ENCODE peak calls at places on chromosomes 16 and 17, in nine cellular contexts. I, M, A, W, P, Q, Y, C and T are unnamed samples.

GRCh38 chr16:15443753-15444152 is 9.4 kb downstream of the BMERB1 start:
- DNase-seq in W (no peak), P (no peak), M (no peak), Y (no peak), Q (no peak), I (no peak), C (no peak), A (no peak), T (no peak)

GRCh38 chr17:61467416-61468262 is 15.4 kb downstream of the TBX4 start:
- DNase-seq in C (peak; percentile 62), P (peak; percentile 44), A (peak; percentile 45), Q (peak; percentile 46), W (peak; percentile 53), I (no peak), M (peak; percentile 79), Y (peak; percentile 58), T (peak; percentile 71)

GRCh38 chr16:2516391-2517240 is 2.9 kb downstream of the ATP6V0C start:
- DNase-seq in P (no peak), Y (no peak), A (no peak), M (no peak), Q (peak; percentile 18), W (peak; percentile 71), I (peak; percentile 50), C (no peak), T (peak; percentile 74)

GRCh38 chr16:66342294-66342900 is 24.1 kb upstream of the CDH5 start:
- DNase-seq in A (peak; percentile 43), I (no peak), Q (no peak), Y (no peak), C (peak; percentile 38), P (no peak), M (peak; percentile 79), W (no peak), T (no peak)

GRCh38 chr17:28908640-28909098 is 5.8 kb upstream of the DHRS13 start:
- DNase-seq in P (no peak), Y (peak; percentile 88), M (no peak), A (no peak), W (no peak), I (no peak), C (peak; percentile 75), Q (peak; percentile 61), T (no peak)

GRCh38 chr17:32609085-32609484 is 122.3 kb downstream of the CDK5R1 start:
- DNase-seq in C (no peak), P (peak; percentile 56), W (peak; percentile 68), I (peak; percentile 83), Q (peak; percentile 34), M (no peak), A (peak; percentile 52), Y (peak; percentile 6), T (peak; percentile 55)

GRCh38 chr17:57210224-57210553 is 46.1 kb upstream of the MSI2 start:
- DNase-seq in I (no peak), Y (no peak), W (no peak), A (no peak), C (no peak), P (no peak), M (no peak), Q (no peak), T (no peak)

GRCh38 chr17:33151565-33151964 is 141.5 kb downstream of the ASIC2 start:
- DNase-seq in Q (no peak), W (no peak), Y (no peak), C (no peak), I (no peak), P (no peak), A (no peak), M (no peak), T (no peak)

GRCh38 chr16:21703156-21703555 is 39.4 kb downstream of the OTOA start:
- DNase-seq in A (no peak), Q (no peak), P (no peak), M (no peak), W (no peak), Y (no peak), C (no peak), I (no peak), T (no peak)

GRCh38 chr17:17684901-17685774 is 3.9 kb downstream of the RAI1 start:
- DNase-seq in I (no peak), M (peak; percentile 51), Y (peak; percentile 56), W (peak; percentile 72), C (peak; percentile 55), A (no peak), P (no peak), Q (peak; percentile 64), T (no peak)

GRCh38 chr16:13436641-13437423 is 483.1 kb upstream of the ERCC4 start:
- DNase-seq in Q (no peak), W (no peak), Y (no peak), P (no peak), M (no peak), A (peak; percentile 9), C (no peak), I (no peak), T (no peak)

GRCh38 chr16:74659041-74659440 is 7.6 kb downstream of the RFWD3 start:
- DNase-seq in C (no peak), W (no peak), A (no peak), I (no peak), P (no peak), Q (no peak), M (no peak), Y (no peak), T (no peak)

GRCh38 chr17:81251943-81252301 is 12.8 kb downstream of the NDUFAF8 start:
- DNase-seq in Q (no peak), C (no peak), M (no peak), P (no peak), W (no peak), A (no peak), Y (no peak), I (no peak), T (no peak)

GRCh38 chr17:40958086-40958953 is 8.4 kb downstream of the KRT39 start:
- DNase-seq in Q (no peak), W (no peak), C (no peak), A (no peak), M (peak; percentile 65), P (no peak), Y (no peak), I (no peak), T (no peak)

GRCh38 chr17:73851921-73852320 is 207.7 kb upstream of the SDK2 start:
- DNase-seq in A (no peak), I (no peak), Y (no peak), Q (no peak), C (no peak), M (no peak), P (no peak), W (no peak), T (no peak)

GRCh38 chr16:65500007-65500406 is 378.1 kb upstream of the CDH11 start:
- DNase-seq in Q (no peak), I (no peak), Y (no peak), A (no peak), W (no peak), C (no peak), M (no peak), P (no peak), T (no peak)

GRCh38 chr16:72474511-72475123 is 302.7 kb upstream of the PMFBP1 start:
- DNase-seq in A (no peak), W (no peak), C (peak; percentile 80), Q (no peak), I (no peak), P (no peak), Y (peak; percentile 43), M (no peak), T (no peak)

GRCh38 chr17:81052199-81052997 is 17.4 kb downstream of the BAIAP2 start:
- DNase-seq in A (no peak), Y (no peak), C (no peak), I (no peak), P (no peak), W (no peak), M (no peak), Q (no peak), T (no peak)

GRCh38 chr16:56987692-56988091 is 1.7 kb upstream of the NLRC5 start:
- DNase-seq in W (no peak), P (no peak), Y (no peak), Q (no peak), A (no peak), I (no peak), M (no peak), C (no peak), T (peak; percentile 29)

GRCh38 chr17:17849147-17849820 is 12.5 kb upstream of the SREBF1 start:
- DNase-seq in Y (peak; percentile 53), W (peak; percentile 90), P (peak; percentile 46), C (peak; percentile 76), Q (peak; percentile 65), I (peak; percentile 89), A (no peak), M (no peak), T (peak; percentile 90)

GRCh38 chr16:84175351-84176081 is 11.3 kb downstream of the TAF1C start:
- DNase-seq in W (peak; percentile 51), Q (no peak), A (no peak), M (peak; percentile 76), Y (peak; percentile 41), C (no peak), P (no peak), I (no peak), T (no peak)

DNA sequence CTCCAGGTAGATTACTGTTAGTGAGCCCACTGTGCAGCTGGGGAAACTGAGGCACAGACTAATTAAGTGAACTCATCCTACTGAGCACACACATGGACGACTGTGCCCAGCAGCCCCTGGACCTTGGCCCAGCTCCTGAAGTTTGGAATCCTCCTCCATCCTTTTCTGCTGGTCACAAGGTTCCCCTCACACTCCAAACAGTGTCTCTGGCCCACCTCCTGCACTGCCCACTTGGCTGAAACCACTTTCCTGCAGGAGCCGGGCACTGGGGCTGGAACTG is 3.6 kb downstream of the RHBDF2 start:
- DNase-seq in M (no peak), I (no peak), C (no peak), P (no peak), Q (no peak), Y (no peak), W (no peak), A (no peak), T (no peak)
- H3K4me1 ChIP-seq in M (peaks cover 32% of the 10 kb centered on the region), I (peaks cover 68% of the 10 kb centered on the region), C (peaks cover 20% of the 10 kb centered on the region), P (peaks cover 84% of the 10 kb centered on the region), Q (peaks cover 59% of the 10 kb centered on the region), Y (peaks cover 25% of the 10 kb centered on the region), W (peaks cover 80% of the 10 kb centered on the region), A (peaks cover 41% of the 10 kb centered on the region), T (peaks cover 1% of the 10 kb centered on the region)

DNA sequence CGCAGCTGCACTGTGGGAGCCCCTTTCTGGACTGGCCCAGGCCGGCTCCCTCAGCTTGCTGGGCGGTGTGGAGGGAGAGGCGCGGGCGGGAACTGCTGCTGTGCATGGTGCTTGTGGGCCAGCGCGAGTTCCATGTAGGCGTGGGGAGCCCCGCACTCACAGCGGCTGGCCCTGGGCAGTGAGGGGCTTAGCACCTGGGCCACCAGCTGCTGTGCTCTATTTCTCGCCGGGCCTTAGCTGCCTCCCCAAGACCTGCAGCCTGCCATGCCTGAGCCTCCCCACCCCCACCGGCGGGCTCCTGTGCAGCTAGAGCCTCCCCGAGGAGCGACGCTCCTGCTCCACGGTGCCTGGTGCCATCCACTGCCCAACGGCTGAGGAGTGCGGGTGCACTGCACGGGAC is 1.7 kb downstream of the MTHFSD start:
- DNase-seq in A (no peak), M (peak; percentile 5), C (no peak), I (peak; percentile 42), Q (no peak), Y (no peak), W (no peak), P (no peak), T (no peak)
- H3K4me1 ChIP-seq in A (peaks cover 4% of the 10 kb centered on the region), M (no peaks in the 10 kb centered on the region), C (peaks cover 3% of the 10 kb centered on the region), I (peaks cover 13% of the 10 kb centered on the region), Q (peaks cover 12% of the 10 kb centered on the region), Y (no peaks in the 10 kb centered on the region), W (peaks cover 14% of the 10 kb centered on the region), P (peaks cover 28% of the 10 kb centered on the region), T (no peaks in the 10 kb centered on the region)

GRCh38 chr17:50182783-50183438 is 17.1 kb downstream of the SGCA start:
- DNase-seq in M (no peak), W (no peak), C (peak; percentile 35), Y (no peak), P (no peak), Q (no peak), I (no peak), A (no peak), T (no peak)
- H3K4me1 ChIP-seq in M (peaks cover 33% of the 10 kb centered on the region), W (peaks cover 18% of the 10 kb centered on the region), C (peaks cover 18% of the 10 kb centered on the region), Y (peaks cover 11% of the 10 kb centered on the region), P (peaks cover 10% of the 10 kb centered on the region), Q (peaks cover 11% of the 10 kb centered on the region), I (peaks cover 13% of the 10 kb centered on the region), A (peaks cover 35% of the 10 kb centered on the region), T (no peaks in the 10 kb centered on the region)

GRCh38 chr17:8152981-8153549 is 861 bp upstream of the PER1 start:
- DNase-seq in P (no peak), I (peak; percentile 51), A (no peak), M (no peak), Y (no peak), W (peak; percentile 53), Q (peak; percentile 34), C (no peak), T (peak; percentile 58)
- H3K4me1 ChIP-seq in P (peaks cover 69% of the 10 kb centered on the region), I (peaks cover 61% of the 10 kb centered on the region), A (peaks cover 46% of the 10 kb centered on the region), M (peaks cover 30% of the 10 kb centered on the region), Y (peaks cover 29% of the 10 kb centered on the region), W (peaks cover 65% of the 10 kb centered on the region), Q (peaks cover 45% of the 10 kb centered on the region), C (peaks cover 38% of the 10 kb centered on the region), T (no peaks in the 10 kb centered on the region)